ENCODE peak calls at places on chromosome 12, in nine cellular contexts. One of them, this sample, is unnamed.

GRCh38 chr12:106645074-106645421 is 62.2 kb downstream of the RFX4 start:
- DNase-seq in body of pancreas: peak; percentile 78
- DNase-seq in tibial artery: peak; percentile 50
- DNase-seq in foreskin keratinocyte: no peak
- DNase-seq in AG04450: no peak
- DNase-seq in psoas muscle: peak; percentile 72
- DNase-seq in HAP-1: no peak
- DNase-seq in sigmoid colon: peak; percentile 81
- DNase-seq in CD4-positive, CD25-positive, alpha-beta regulatory T cell: no peak
- DNase-seq in this sample: peak; percentile 32

GRCh38 chr12:103799504-103800251 is 41.4 kb downstream of the NT5DC3 start:
- DNase-seq in tibial artery: no peak
- DNase-seq in HAP-1: no peak
- DNase-seq in body of pancreas: peak; percentile 35
- DNase-seq in psoas muscle: no peak
- DNase-seq in AG04450: no peak
- DNase-seq in foreskin keratinocyte: peak; percentile 95
- DNase-seq in CD4-positive, CD25-positive, alpha-beta regulatory T cell: no peak
- DNase-seq in sigmoid colon: peak; percentile 58
- DNase-seq in this sample: no peak

GRCh38 chr12:128268348-128268725 is 1.4 kb downstream of the TMEM132C start:
- DNase-seq in psoas muscle: no peak
- DNase-seq in HAP-1: no peak
- DNase-seq in body of pancreas: no peak
- DNase-seq in tibial artery: no peak
- DNase-seq in foreskin keratinocyte: no peak
- DNase-seq in sigmoid colon: no peak
- DNase-seq in AG04450: no peak
- DNase-seq in CD4-positive, CD25-positive, alpha-beta regulatory T cell: no peak
- DNase-seq in this sample: no peak

GRCh38 chr12:113359133-113359938 is 949 bp downstream of the PLBD2 start:
- DNase-seq in psoas muscle: peak; percentile 81
- DNase-seq in HAP-1: no peak
- DNase-seq in body of pancreas: peak; percentile 43
- DNase-seq in AG04450: no peak
- DNase-seq in foreskin keratinocyte: peak; percentile 9
- DNase-seq in tibial artery: peak; percentile 60
- DNase-seq in sigmoid colon: peak; percentile 80
- DNase-seq in CD4-positive, CD25-positive, alpha-beta regulatory T cell: no peak
- DNase-seq in this sample: peak; percentile 39

GRCh38 chr12:66156654-66157053 is 13.1 kb downstream of the TMBIM4 start:
- DNase-seq in tibial artery: no peak
- DNase-seq in CD4-positive, CD25-positive, alpha-beta regulatory T cell: no peak
- DNase-seq in body of pancreas: no peak
- DNase-seq in psoas muscle: no peak
- DNase-seq in foreskin keratinocyte: no peak
- DNase-seq in HAP-1: no peak
- DNase-seq in sigmoid colon: no peak
- DNase-seq in AG04450: no peak
- DNase-seq in this sample: no peak

GRCh38 chr12:50271724-50272247 is 11.5 kb downstream of the LIMA1 start:
- DNase-seq in CD4-positive, CD25-positive, alpha-beta regulatory T cell: no peak
- DNase-seq in tibial artery: no peak
- DNase-seq in psoas muscle: no peak
- DNase-seq in sigmoid colon: no peak
- DNase-seq in AG04450: no peak
- DNase-seq in body of pancreas: no peak
- DNase-seq in foreskin keratinocyte: no peak
- DNase-seq in HAP-1: no peak
- DNase-seq in this sample: no peak

GRCh38 chr12:48109424-48109823 is 3.5 kb upstream of the SENP1 start:
- DNase-seq in sigmoid colon: no peak
- DNase-seq in HAP-1: no peak
- DNase-seq in CD4-positive, CD25-positive, alpha-beta regulatory T cell: no peak
- DNase-seq in body of pancreas: no peak
- DNase-seq in AG04450: no peak
- DNase-seq in foreskin keratinocyte: peak; percentile 11
- DNase-seq in tibial artery: no peak
- DNase-seq in psoas muscle: no peak
- DNase-seq in this sample: no peak

GRCh38 chr12:117684471-117684870 is 284.3 kb downstream of the KSR2 start:
- DNase-seq in psoas muscle: no peak
- DNase-seq in HAP-1: no peak
- DNase-seq in sigmoid colon: no peak
- DNase-seq in body of pancreas: no peak
- DNase-seq in CD4-positive, CD25-positive, alpha-beta regulatory T cell: no peak
- DNase-seq in tibial artery: no peak
- DNase-seq in AG04450: no peak
- DNase-seq in foreskin keratinocyte: no peak
- DNase-seq in this sample: no peak

GRCh38 chr12:130633771-130634170 is 82.3 kb downstream of the RIMBP2 start:
- DNase-seq in tibial artery: no peak
- DNase-seq in AG04450: no peak
- DNase-seq in psoas muscle: no peak
- DNase-seq in HAP-1: no peak
- DNase-seq in sigmoid colon: peak; percentile 59
- DNase-seq in CD4-positive, CD25-positive, alpha-beta regulatory T cell: no peak
- DNase-seq in body of pancreas: peak; percentile 61
- DNase-seq in foreskin keratinocyte: no peak
- DNase-seq in this sample: peak; percentile 37

GRCh38 chr12:124611559-124612391 is 44.4 kb upstream of the NCOR2 start:
- DNase-seq in HAP-1: no peak
- DNase-seq in tibial artery: no peak
- DNase-seq in body of pancreas: no peak
- DNase-seq in psoas muscle: peak; percentile 38
- DNase-seq in AG04450: no peak
- DNase-seq in CD4-positive, CD25-positive, alpha-beta regulatory T cell: no peak
- DNase-seq in foreskin keratinocyte: no peak
- DNase-seq in sigmoid colon: no peak
- DNase-seq in this sample: no peak

GRCh38 chr12:67919406-67919805 is 69.8 kb upstream of the IFNG-AS1 start:
- DNase-seq in psoas muscle: no peak
- DNase-seq in foreskin keratinocyte: peak; percentile 80
- DNase-seq in tibial artery: no peak
- DNase-seq in AG04450: no peak
- DNase-seq in CD4-positive, CD25-positive, alpha-beta regulatory T cell: no peak
- DNase-seq in body of pancreas: no peak
- DNase-seq in sigmoid colon: no peak
- DNase-seq in HAP-1: no peak
- DNase-seq in this sample: no peak

GRCh38 chr12:5840900-5841299 is 104.2 kb downstream of the ANO2 start:
- DNase-seq in AG04450: no peak
- DNase-seq in body of pancreas: no peak
- DNase-seq in psoas muscle: no peak
- DNase-seq in sigmoid colon: no peak
- DNase-seq in HAP-1: no peak
- DNase-seq in CD4-positive, CD25-positive, alpha-beta regulatory T cell: no peak
- DNase-seq in tibial artery: no peak
- DNase-seq in foreskin keratinocyte: no peak
- DNase-seq in this sample: no peak
- H3K27me3 ChIP-seq in AG04450: peaks cover 2% of the 10 kb centered on the region
- H3K27me3 ChIP-seq in body of pancreas: no peaks in the 10 kb centered on the region
- H3K27me3 ChIP-seq in psoas muscle: no peaks in the 10 kb centered on the region
- H3K27me3 ChIP-seq in sigmoid colon: no peaks in the 10 kb centered on the region
- H3K27me3 ChIP-seq in HAP-1: no peaks in the 10 kb centered on the region
- H3K27me3 ChIP-seq in CD4-positive, CD25-positive, alpha-beta regulatory T cell: no peaks in the 10 kb centered on the region
- H3K27me3 ChIP-seq in tibial artery: no peaks in the 10 kb centered on the region
- H3K27me3 ChIP-seq in foreskin keratinocyte: no peaks in the 10 kb centered on the region
- H3K27me3 ChIP-seq in this sample: no peaks in the 10 kb centered on the region

DNA sequence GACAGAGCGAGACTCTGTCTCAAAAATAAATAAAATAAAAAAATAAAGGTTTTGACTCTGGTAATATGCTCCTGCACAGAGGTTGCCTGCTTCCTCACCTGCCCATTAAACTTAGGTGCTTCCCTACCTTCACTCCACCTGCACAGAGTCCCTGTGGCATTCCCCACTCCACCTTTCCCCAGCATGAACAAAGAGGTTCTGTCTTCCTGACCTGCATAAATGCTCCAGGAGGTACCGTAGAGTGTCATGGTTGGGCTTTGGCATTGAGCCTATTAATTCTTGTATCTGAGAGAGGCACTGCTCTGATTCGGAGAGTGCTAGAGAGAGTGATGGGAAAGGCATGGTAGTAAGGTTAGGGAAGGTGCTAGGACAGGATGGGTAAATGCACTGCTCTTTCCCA is 6.3 kb downstream of the ARHGAP9 start:
- DNase-seq in AG04450: no peak
- DNase-seq in tibial artery: no peak
- DNase-seq in foreskin keratinocyte: no peak
- DNase-seq in body of pancreas: no peak
- DNase-seq in psoas muscle: no peak
- DNase-seq in CD4-positive, CD25-positive, alpha-beta regulatory T cell: no peak
- DNase-seq in sigmoid colon: no peak
- DNase-seq in HAP-1: no peak
- DNase-seq in this sample: no peak
- H3K27me3 ChIP-seq in AG04450: peaks cover 42% of the 10 kb centered on the region
- H3K27me3 ChIP-seq in tibial artery: no peaks in the 10 kb centered on the region
- H3K27me3 ChIP-seq in foreskin keratinocyte: peaks cover 80% of the 10 kb centered on the region
- H3K27me3 ChIP-seq in body of pancreas: peaks cover 17% of the 10 kb centered on the region
- H3K27me3 ChIP-seq in psoas muscle: peaks cover 64% of the 10 kb centered on the region
- H3K27me3 ChIP-seq in CD4-positive, CD25-positive, alpha-beta regulatory T cell: no peaks in the 10 kb centered on the region
- H3K27me3 ChIP-seq in sigmoid colon: peaks cover 27% of the 10 kb centered on the region
- H3K27me3 ChIP-seq in HAP-1: peaks cover 62% of the 10 kb centered on the region
- H3K27me3 ChIP-seq in this sample: no peaks in the 10 kb centered on the region

GRCh38 chr12:6777386-6777785 is 5.1 kb downstream of the LAG3 start:
- DNase-seq in CD4-positive, CD25-positive, alpha-beta regulatory T cell: no peak
- DNase-seq in AG04450: no peak
- DNase-seq in tibial artery: no peak
- DNase-seq in foreskin keratinocyte: no peak
- DNase-seq in body of pancreas: no peak
- DNase-seq in sigmoid colon: no peak
- DNase-seq in HAP-1: no peak
- DNase-seq in psoas muscle: no peak
- DNase-seq in this sample: no peak

GRCh38 chr12:6774557-6775062 is 2.3 kb downstream of the LAG3 start:
- DNase-seq in psoas muscle: no peak
- DNase-seq in AG04450: no peak
- DNase-seq in foreskin keratinocyte: no peak
- DNase-seq in body of pancreas: no peak
- DNase-seq in HAP-1: no peak
- DNase-seq in CD4-positive, CD25-positive, alpha-beta regulatory T cell: no peak
- DNase-seq in sigmoid colon: no peak
- DNase-seq in tibial artery: no peak
- DNase-seq in this sample: no peak

GRCh38 chr12:6773662-6774351 is 1.5 kb downstream of the LAG3 start:
- DNase-seq in AG04450: no peak
- DNase-seq in psoas muscle: no peak
- DNase-seq in body of pancreas: no peak
- DNase-seq in tibial artery: no peak
- DNase-seq in CD4-positive, CD25-positive, alpha-beta regulatory T cell: no peak
- DNase-seq in sigmoid colon: no peak
- DNase-seq in HAP-1: no peak
- DNase-seq in foreskin keratinocyte: no peak
- DNase-seq in this sample: no peak

GRCh38 chr12:6775775-6776174 is 3.5 kb downstream of the LAG3 start:
- DNase-seq in HAP-1: no peak
- DNase-seq in sigmoid colon: no peak
- DNase-seq in psoas muscle: no peak
- DNase-seq in foreskin keratinocyte: no peak
- DNase-seq in CD4-positive, CD25-positive, alpha-beta regulatory T cell: no peak
- DNase-seq in tibial artery: no peak
- DNase-seq in AG04450: no peak
- DNase-seq in body of pancreas: no peak
- DNase-seq in this sample: no peak

GRCh38 chr12:6775185-6775770 is 3.0 kb downstream of the LAG3 start:
- DNase-seq in body of pancreas: no peak
- DNase-seq in psoas muscle: no peak
- DNase-seq in tibial artery: no peak
- DNase-seq in sigmoid colon: no peak
- DNase-seq in AG04450: no peak
- DNase-seq in foreskin keratinocyte: no peak
- DNase-seq in HAP-1: no peak
- DNase-seq in CD4-positive, CD25-positive, alpha-beta regulatory T cell: no peak
- DNase-seq in this sample: no peak
- H3K27me3 ChIP-seq in body of pancreas: no peaks in the 10 kb centered on the region
- H3K27me3 ChIP-seq in psoas muscle: no peaks in the 10 kb centered on the region
- H3K27me3 ChIP-seq in tibial artery: no peaks in the 10 kb centered on the region
- H3K27me3 ChIP-seq in sigmoid colon: no peaks in the 10 kb centered on the region
- H3K27me3 ChIP-seq in AG04450: no peaks in the 10 kb centered on the region
- H3K27me3 ChIP-seq in foreskin keratinocyte: peaks cover 32% of the 10 kb centered on the region
- H3K27me3 ChIP-seq in HAP-1: no peaks in the 10 kb centered on the region
- H3K27me3 ChIP-seq in CD4-positive, CD25-positive, alpha-beta regulatory T cell: peaks cover 14% of the 10 kb centered on the region
- H3K27me3 ChIP-seq in this sample: no peaks in the 10 kb centered on the region

GRCh38 chr12:26117321-26117720 is 7.5 kb downstream of the BHLHE41 start:
- DNase-seq in tibial artery: no peak
- DNase-seq in sigmoid colon: no peak
- DNase-seq in HAP-1: no peak
- DNase-seq in AG04450: no peak
- DNase-seq in CD4-positive, CD25-positive, alpha-beta regulatory T cell: no peak
- DNase-seq in foreskin keratinocyte: no peak
- DNase-seq in psoas muscle: no peak
- DNase-seq in body of pancreas: no peak
- DNase-seq in this sample: no peak
- H3K27me3 ChIP-seq in tibial artery: no peaks in the 10 kb centered on the region
- H3K27me3 ChIP-seq in sigmoid colon: no peaks in the 10 kb centered on the region
- H3K27me3 ChIP-seq in HAP-1: peaks cover 3% of the 10 kb centered on the region
- H3K27me3 ChIP-seq in AG04450: no peaks in the 10 kb centered on the region
- H3K27me3 ChIP-seq in CD4-positive, CD25-positive, alpha-beta regulatory T cell: peaks cover 62% of the 10 kb centered on the region
- H3K27me3 ChIP-seq in foreskin keratinocyte: peaks cover 17% of the 10 kb centered on the region
- H3K27me3 ChIP-seq in psoas muscle: no peaks in the 10 kb centered on the region
- H3K27me3 ChIP-seq in body of pancreas: no peaks in the 10 kb centered on the region
- H3K27me3 ChIP-seq in this sample: no peaks in the 10 kb centered on the region

GRCh38 chr12:46159239-46159901 is 109.5 kb downstream of the SLC38A1 start:
- DNase-seq in tibial artery: no peak
- DNase-seq in AG04450: no peak
- DNase-seq in sigmoid colon: no peak
- DNase-seq in body of pancreas: no peak
- DNase-seq in foreskin keratinocyte: no peak
- DNase-seq in HAP-1: no peak
- DNase-seq in psoas muscle: no peak
- DNase-seq in CD4-positive, CD25-positive, alpha-beta regulatory T cell: no peak
- DNase-seq in this sample: no peak
- H3K27me3 ChIP-seq in tibial artery: no peaks in the 10 kb centered on the region
- H3K27me3 ChIP-seq in AG04450: no peaks in the 10 kb centered on the region
- H3K27me3 ChIP-seq in sigmoid colon: no peaks in the 10 kb centered on the region
- H3K27me3 ChIP-seq in body of pancreas: no peaks in the 10 kb centered on the region
- H3K27me3 ChIP-seq in foreskin keratinocyte: no peaks in the 10 kb centered on the region
- H3K27me3 ChIP-seq in HAP-1: no peaks in the 10 kb centered on the region
- H3K27me3 ChIP-seq in psoas muscle: no peaks in the 10 kb centered on the region
- H3K27me3 ChIP-seq in CD4-positive, CD25-positive, alpha-beta regulatory T cell: no peaks in the 10 kb centered on the region
- H3K27me3 ChIP-seq in this sample: no peaks in the 10 kb centered on the region

GRCh38 chr12:132282950-132283771 is 46.2 kb downstream of the GALNT9 start:
- DNase-seq in AG04450: no peak
- DNase-seq in tibial artery: no peak
- DNase-seq in CD4-positive, CD25-positive, alpha-beta regulatory T cell: peak; percentile 33
- DNase-seq in psoas muscle: peak; percentile 30
- DNase-seq in foreskin keratinocyte: no peak
- DNase-seq in body of pancreas: no peak
- DNase-seq in sigmoid colon: no peak
- DNase-seq in HAP-1: no peak
- DNase-seq in this sample: no peak
- H3K27me3 ChIP-seq in AG04450: peaks cover 28% of the 10 kb centered on the region
- H3K27me3 ChIP-seq in tibial artery: no peaks in the 10 kb centered on the region
- H3K27me3 ChIP-seq in CD4-positive, CD25-positive, alpha-beta regulatory T cell: no peaks in the 10 kb centered on the region
- H3K27me3 ChIP-seq in psoas muscle: peaks cover 90% of the 10 kb centered on the region
- H3K27me3 ChIP-seq in foreskin keratinocyte: peaks cover 31% of the 10 kb centered on the region
- H3K27me3 ChIP-seq in body of pancreas: peaks cover 25% of the 10 kb centered on the region
- H3K27me3 ChIP-seq in sigmoid colon: no peaks in the 10 kb centered on the region
- H3K27me3 ChIP-seq in HAP-1: peaks cover 3% of the 10 kb centered on the region
- H3K27me3 ChIP-seq in this sample: peaks cover 4% of the 10 kb centered on the region

DNA sequence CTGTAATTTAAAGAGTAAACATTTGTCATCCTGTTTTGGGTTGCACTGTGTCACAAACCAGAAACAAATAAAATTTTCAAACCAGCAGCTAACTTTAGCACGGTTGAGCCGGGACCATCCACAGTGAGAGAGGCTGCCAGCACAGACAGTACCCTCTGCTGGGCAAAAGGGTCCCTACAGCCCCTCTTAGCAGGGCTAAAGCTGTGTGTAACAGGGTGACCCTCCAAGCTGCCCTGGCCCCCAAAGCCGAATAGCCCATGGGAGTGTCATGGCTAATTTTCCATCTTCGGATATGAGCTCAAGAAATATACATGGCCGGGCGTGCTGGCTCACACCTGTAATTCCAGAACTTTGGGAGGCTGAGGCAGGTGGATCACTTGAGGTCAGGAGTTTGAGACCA is 157.1 kb upstream of the GRIN2B start:
- DNase-seq in CD4-positive, CD25-positive, alpha-beta regulatory T cell: no peak
- DNase-seq in tibial artery: no peak
- DNase-seq in AG04450: no peak
- DNase-seq in foreskin keratinocyte: no peak
- DNase-seq in psoas muscle: no peak
- DNase-seq in sigmoid colon: no peak
- DNase-seq in body of pancreas: no peak
- DNase-seq in HAP-1: no peak
- DNase-seq in this sample: no peak
- H3K27me3 ChIP-seq in CD4-positive, CD25-positive, alpha-beta regulatory T cell: no peaks in the 10 kb centered on the region
- H3K27me3 ChIP-seq in tibial artery: no peaks in the 10 kb centered on the region
- H3K27me3 ChIP-seq in AG04450: no peaks in the 10 kb centered on the region
- H3K27me3 ChIP-seq in foreskin keratinocyte: no peaks in the 10 kb centered on the region
- H3K27me3 ChIP-seq in psoas muscle: no peaks in the 10 kb centered on the region
- H3K27me3 ChIP-seq in sigmoid colon: no peaks in the 10 kb centered on the region
- H3K27me3 ChIP-seq in body of pancreas: no peaks in the 10 kb centered on the region
- H3K27me3 ChIP-seq in HAP-1: no peaks in the 10 kb centered on the region
- H3K27me3 ChIP-seq in this sample: no peaks in the 10 kb centered on the region